ENCODE peak calls at places on chromosomes 5 and 9, in ten cellular contexts. Z is Right ventricle myocardium inferior; K is activated T-cell treated with anti-CD3 and anti-CD28 coated beads, Interleukin-2, amount 50 U/mL, for 48 hours; Q is dorsolateral prefrontal cortex; C is esophagus squamous epithelium; W is adipocyte; G is stimulated activated CD4-positive, alpha-beta T cell treated with anti-CD3 and anti-CD28 coated beads, Interleukin-2, amount 100 ng/mL, for 48 hours; U is left ventricle myocardium inferior; M is A549; X is NCI-H1930. A is an unnamed sample.

GRCh38 chr5:53783624-53784228 is 223.3 kb downstream of the NDUFS4 start:
- DNase-seq in K (no peak), G (no peak), Q (no peak), M (no peak), C (no peak), U (no peak), X (no peak), Z (no peak), W (no peak), A (no peak)

GRCh38 chr5:178642351-178642909 is 15.6 kb upstream of the CLK4 start:
- DNase-seq in X (no peak), C (no peak), M (no peak), W (peak; percentile 84), U (no peak), Q (no peak), G (no peak), Z (no peak), K (no peak), A (no peak)

GRCh38 chr9:131545786-131546335 is 538 bp downstream of the PRRT1B start:
- DNase-seq in G (no peak), C (no peak), U (no peak), Z (no peak), Q (no peak), X (no peak), M (peak; percentile 46), K (no peak), W (no peak), A (no peak)

GRCh38 chr5:93078082-93079038 is 502.7 kb downstream of the NR2F1-AS1 start:
- DNase-seq in C (no peak), Q (peak; percentile 60), K (no peak), G (no peak), X (no peak), W (peak; percentile 89), U (peak; percentile 48), M (peak; percentile 33), Z (no peak), A (peak; percentile 49)

GRCh38 chr9:134189167-134189474 is 24.8 kb upstream of the RNU6ATAC start:
- DNase-seq in Q (peak; percentile 38), C (no peak), K (no peak), U (no peak), Z (peak; percentile 47), M (no peak), W (peak; percentile 36), X (no peak), G (no peak), A (no peak)

GRCh38 chr5:55551298-55551846 is 16.6 kb upstream of the PLPP1 start:
- DNase-seq in Q (no peak), Z (no peak), M (no peak), X (no peak), K (no peak), W (no peak), C (no peak), G (no peak), U (no peak), A (no peak)

GRCh38 chr9:134959126-134959970 is 41.6 kb upstream of the FCN1 start:
- DNase-seq in Z (peak; percentile 13), K (no peak), C (no peak), G (no peak), W (no peak), X (no peak), Q (no peak), U (no peak), M (no peak), A (no peak)

GRCh38 chr9:76366275-76366674 is 28.0 kb downstream of the RFK start:
- DNase-seq in G (no peak), U (no peak), W (no peak), C (no peak), X (no peak), Z (no peak), M (no peak), Q (no peak), K (no peak), A (no peak)

GRCh38 chr5:129771058-129771838 is 23.4 kb downstream of the MINAR2 start:
- DNase-seq in Q (peak; percentile 52), C (no peak), M (peak; percentile 35), X (peak; percentile 5), K (peak; percentile 54), G (peak; percentile 29), U (no peak), Z (no peak), W (peak; percentile 86), A (no peak)

GRCh38 chr5:14105717-14106435 is 37.3 kb upstream of the TRIO start:
- DNase-seq in X (no peak), Z (no peak), Q (no peak), C (no peak), U (no peak), K (no peak), W (peak; percentile 81), G (no peak), M (peak; percentile 69), A (no peak)

GRCh38 chr5:335740-336038 is 14.2 kb downstream of the AHRR start:
- DNase-seq in X (no peak), C (no peak), U (no peak), Z (no peak), W (no peak), M (no peak), K (no peak), G (no peak), Q (no peak), A (no peak)

GRCh38 chr9:82722556-82722955 is 340.4 kb downstream of the RASEF start:
- DNase-seq in G (no peak), U (no peak), K (no peak), M (no peak), C (no peak), W (no peak), X (no peak), Z (no peak), Q (no peak), A (no peak)

GRCh38 chr5:74257645-74258328 is 382.7 kb downstream of the ENC1 start:
- DNase-seq in W (no peak), G (no peak), M (no peak), C (peak; percentile 7), Q (no peak), Z (peak; percentile 82), U (peak; percentile 77), X (no peak), K (no peak), A (no peak)

GRCh38 chr5:73792687-73793320 is 166.8 kb downstream of the ARHGEF28 start:
- DNase-seq in U (peak; percentile 61), C (no peak), Z (no peak), K (peak; percentile 78), W (peak; percentile 86), G (peak; percentile 64), M (peak; percentile 43), Q (peak; percentile 61), X (peak; percentile 7), A (peak; percentile 28)

GRCh38 chr9:87751869-87752268 is 25.9 kb downstream of the CTSL start:
- DNase-seq in W (no peak), Z (no peak), M (no peak), X (no peak), Q (no peak), K (no peak), U (no peak), G (no peak), C (no peak), A (no peak)

GRCh38 chr5:95803271-95804148 is 19.0 kb downstream of the GLRX start:
- DNase-seq in W (no peak), G (no peak), X (no peak), Q (no peak), C (no peak), M (peak; percentile 25), K (no peak), U (no peak), Z (no peak), A (no peak)

GRCh38 chr5:15791859-15792258 is 291.9 kb downstream of the FBXL7 start:
- DNase-seq in Q (no peak), U (no peak), M (no peak), G (no peak), W (peak; percentile 35), K (no peak), C (no peak), X (no peak), Z (no peak), A (no peak)

GRCh38 chr5:143129910-143130703 is 273.4 kb downstream of the NR3C1 start:
- DNase-seq in K (no peak), M (no peak), U (no peak), Z (no peak), C (no peak), G (no peak), W (no peak), X (no peak), Q (no peak), A (no peak)

GRCh38 chr5:159451197-159452052 is 121.1 kb upstream of the IL12B start:
- DNase-seq in M (peak; percentile 73), W (peak; percentile 95), Z (no peak), U (no peak), Q (no peak), K (no peak), C (no peak), X (no peak), G (no peak), A (peak; percentile 37)